ENCODE peak calls at places on chromosomes 16 and 17, in six cellular contexts. One of them, this sample, is unnamed.

GRCh38 chr17:51260960-51261958 is 913 bp downstream of the UTP18 start:
- DNase-seq in mucosa of descending colon: peak
- DNase-seq in left lung: peak
- DNase-seq in transverse colon: peak
- DNase-seq in foreskin fibroblast: no peak
- DNase-seq in A549: peak
- DNase-seq in this sample: peak

GRCh38 chr16:11681526-11681925 is 13.3 kb downstream of the SNN start:
- DNase-seq in mucosa of descending colon: no peak
- DNase-seq in left lung: peak
- DNase-seq in transverse colon: peak
- DNase-seq in foreskin fibroblast: no peak
- DNase-seq in A549: no peak
- DNase-seq in this sample: no peak

GRCh38 chr17:2405247-2405926 is 4.5 kb upstream of the MNT start:
- DNase-seq in mucosa of descending colon: no peak
- DNase-seq in left lung: no peak
- DNase-seq in transverse colon: no peak
- DNase-seq in foreskin fibroblast: peak
- DNase-seq in A549: no peak
- DNase-seq in this sample: no peak

GRCh38 chr16:57098188-57098841 is 5.9 kb downstream of the CPNE2 start:
- DNase-seq in mucosa of descending colon: no peak
- DNase-seq in left lung: no peak
- DNase-seq in transverse colon: no peak
- DNase-seq in foreskin fibroblast: no peak
- DNase-seq in A549: no peak
- DNase-seq in this sample: no peak

GRCh38 chr17:82689077-82689476 is 9.4 kb downstream of the RAB40B start:
- DNase-seq in mucosa of descending colon: no peak
- DNase-seq in left lung: no peak
- DNase-seq in transverse colon: no peak
- DNase-seq in foreskin fibroblast: no peak
- DNase-seq in A549: no peak
- DNase-seq in this sample: no peak

GRCh38 chr17:45854209-45854608 is 9.5 kb downstream of the SPPL2C start:
- DNase-seq in mucosa of descending colon: no peak
- DNase-seq in left lung: no peak
- DNase-seq in transverse colon: no peak
- DNase-seq in foreskin fibroblast: no peak
- DNase-seq in A549: no peak
- DNase-seq in this sample: no peak

GRCh38 chr16:88888778-88889387 is 22.4 kb upstream of the PABPN1L start:
- DNase-seq in mucosa of descending colon: peak
- DNase-seq in left lung: no peak
- DNase-seq in transverse colon: no peak
- DNase-seq in foreskin fibroblast: no peak
- DNase-seq in A549: no peak
- DNase-seq in this sample: no peak

GRCh38 chr16:67248401-67249177 is at the start of gene SLC9A5:
- DNase-seq in mucosa of descending colon: no peak
- DNase-seq in left lung: peak
- DNase-seq in transverse colon: no peak
- DNase-seq in foreskin fibroblast: no peak
- DNase-seq in A549: no peak
- DNase-seq in this sample: no peak

GRCh38 chr16:15775209-15775608 is 81.6 kb downstream of the MYH11 start:
- DNase-seq in mucosa of descending colon: no peak
- DNase-seq in left lung: no peak
- DNase-seq in transverse colon: no peak
- DNase-seq in foreskin fibroblast: no peak
- DNase-seq in A549: peak
- DNase-seq in this sample: no peak

GRCh38 chr17:59356543-59357218 is 25.2 kb downstream of the YPEL2 start:
- DNase-seq in mucosa of descending colon: no peak
- DNase-seq in left lung: no peak
- DNase-seq in transverse colon: no peak
- DNase-seq in foreskin fibroblast: no peak
- DNase-seq in A549: no peak
- DNase-seq in this sample: no peak

GRCh38 chr16:11085025-11085485 is 140.7 kb downstream of the CLEC16A start:
- DNase-seq in mucosa of descending colon: no peak
- DNase-seq in left lung: no peak
- DNase-seq in transverse colon: no peak
- DNase-seq in foreskin fibroblast: peak
- DNase-seq in A549: no peak
- DNase-seq in this sample: no peak

GRCh38 chr16:84607694-84608093 is 10.2 kb downstream of the COTL1 start:
- DNase-seq in mucosa of descending colon: no peak
- DNase-seq in left lung: no peak
- DNase-seq in transverse colon: peak
- DNase-seq in foreskin fibroblast: no peak
- DNase-seq in A549: no peak
- DNase-seq in this sample: no peak

GRCh38 chr17:17783121-17783824 is 53.5 kb downstream of the SREBF1 start:
- DNase-seq in mucosa of descending colon: peak
- DNase-seq in left lung: peak
- DNase-seq in transverse colon: peak
- DNase-seq in foreskin fibroblast: no peak
- DNase-seq in A549: no peak
- DNase-seq in this sample: no peak
- TF ChIP-seq CTCF in mucosa of descending colon: no peak
- TF ChIP-seq CTCF in left lung: no peak
- TF ChIP-seq CTCF in transverse colon: no peak
- TF ChIP-seq CTCF in foreskin fibroblast: peak
- TF ChIP-seq CTCF in A549: no peak
- TF ChIP-seq CTCF in this sample: peak

GRCh38 chr17:43171761-43172487 is 910 bp downstream of the NBR1 start:
- DNase-seq in mucosa of descending colon: peak
- DNase-seq in left lung: no peak
- DNase-seq in transverse colon: peak
- DNase-seq in foreskin fibroblast: peak
- DNase-seq in A549: peak
- DNase-seq in this sample: peak
- TF ChIP-seq CTCF in mucosa of descending colon: no peak
- TF ChIP-seq CTCF in left lung: no peak
- TF ChIP-seq CTCF in transverse colon: peak
- TF ChIP-seq CTCF in foreskin fibroblast: peak
- TF ChIP-seq CTCF in A549: peak
- TF ChIP-seq CTCF in this sample: peak

GRCh38 chr16:5502944-5503343 is 405.3 kb upstream of the EEF2KMT start:
- DNase-seq in mucosa of descending colon: no peak
- DNase-seq in left lung: no peak
- DNase-seq in transverse colon: no peak
- DNase-seq in foreskin fibroblast: no peak
- DNase-seq in A549: no peak
- DNase-seq in this sample: no peak

GRCh38 chr16:5505093-5505887 is 407.7 kb upstream of the EEF2KMT start:
- DNase-seq in mucosa of descending colon: no peak
- DNase-seq in left lung: no peak
- DNase-seq in transverse colon: no peak
- DNase-seq in foreskin fibroblast: no peak
- DNase-seq in A549: no peak
- DNase-seq in this sample: no peak

GRCh38 chr16:5500526-5500925 is 402.9 kb upstream of the EEF2KMT start:
- DNase-seq in mucosa of descending colon: no peak
- DNase-seq in left lung: no peak
- DNase-seq in transverse colon: no peak
- DNase-seq in foreskin fibroblast: no peak
- DNase-seq in A549: no peak
- DNase-seq in this sample: no peak

GRCh38 chr16:5504028-5504758 is 406.6 kb upstream of the EEF2KMT start:
- DNase-seq in mucosa of descending colon: no peak
- DNase-seq in left lung: no peak
- DNase-seq in transverse colon: no peak
- DNase-seq in foreskin fibroblast: no peak
- DNase-seq in A549: no peak
- DNase-seq in this sample: no peak

DNA sequence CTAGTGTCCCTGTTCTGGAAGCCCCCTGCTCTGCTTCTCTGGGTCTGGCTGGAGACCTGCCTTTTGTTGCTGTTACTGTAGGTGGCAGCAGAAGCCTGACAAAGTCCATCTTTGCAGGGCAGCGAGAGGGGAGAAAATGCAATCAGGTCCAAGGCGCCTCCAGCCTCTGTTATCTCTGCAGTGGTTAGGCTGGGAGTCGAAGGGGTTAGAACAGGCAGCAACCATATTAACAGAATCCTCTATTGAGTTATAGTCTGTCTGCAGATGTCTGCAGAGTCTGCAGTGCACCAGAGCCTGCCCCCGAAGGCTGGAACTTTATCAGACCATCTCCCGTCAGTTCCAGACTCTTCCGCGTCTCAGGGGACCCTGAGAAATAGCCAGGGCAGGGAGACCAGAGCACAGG is 404.9 kb upstream of the EEF2KMT start:
- DNase-seq in mucosa of descending colon: peak
- DNase-seq in left lung: no peak
- DNase-seq in transverse colon: peak
- DNase-seq in foreskin fibroblast: no peak
- DNase-seq in A549: peak
- DNase-seq in this sample: no peak
- TF ChIP-seq CTCF in mucosa of descending colon: no peak
- TF ChIP-seq CTCF in left lung: no peak
- TF ChIP-seq CTCF in transverse colon: peak
- TF ChIP-seq CTCF in foreskin fibroblast: peak
- TF ChIP-seq CTCF in A549: peak
- TF ChIP-seq CTCF in this sample: no peak

DNA sequence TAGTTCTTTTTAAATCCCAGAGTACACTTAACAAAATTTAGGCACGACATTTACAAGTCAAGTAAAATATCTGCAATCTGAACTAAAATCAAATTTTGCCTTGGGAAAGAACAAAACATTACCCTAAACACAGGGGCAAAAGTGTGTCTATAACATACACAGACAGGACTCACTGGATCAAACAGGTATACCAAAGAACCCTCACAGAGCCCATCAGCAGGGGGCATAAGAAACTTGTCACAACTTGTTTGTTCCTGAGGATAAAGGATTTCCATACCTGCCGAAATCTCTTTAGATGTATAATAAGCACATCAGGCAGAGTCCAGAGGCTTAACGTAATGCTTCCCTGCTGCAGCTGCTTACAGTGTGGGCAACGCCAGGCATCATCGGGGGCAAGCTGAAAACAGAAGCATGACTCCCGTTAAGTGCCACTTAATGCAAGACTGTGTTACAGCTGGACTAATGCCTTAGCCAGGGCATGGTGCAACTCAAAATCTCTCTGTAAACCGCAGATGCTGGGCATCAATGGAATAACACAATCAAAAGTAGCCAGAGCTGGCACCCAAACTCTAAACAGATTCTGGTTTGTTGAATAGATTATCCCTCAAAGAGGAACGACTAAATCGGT is 67.0 kb downstream of the USP31 start:
- DNase-seq in mucosa of descending colon: no peak
- DNase-seq in left lung: no peak
- DNase-seq in transverse colon: no peak
- DNase-seq in foreskin fibroblast: no peak
- DNase-seq in A549: no peak
- DNase-seq in this sample: no peak
- TF ChIP-seq CTCF in mucosa of descending colon: no peak
- TF ChIP-seq CTCF in left lung: no peak
- TF ChIP-seq CTCF in transverse colon: no peak
- TF ChIP-seq CTCF in foreskin fibroblast: no peak
- TF ChIP-seq CTCF in A549: peak
- TF ChIP-seq CTCF in this sample: no peak

DNA sequence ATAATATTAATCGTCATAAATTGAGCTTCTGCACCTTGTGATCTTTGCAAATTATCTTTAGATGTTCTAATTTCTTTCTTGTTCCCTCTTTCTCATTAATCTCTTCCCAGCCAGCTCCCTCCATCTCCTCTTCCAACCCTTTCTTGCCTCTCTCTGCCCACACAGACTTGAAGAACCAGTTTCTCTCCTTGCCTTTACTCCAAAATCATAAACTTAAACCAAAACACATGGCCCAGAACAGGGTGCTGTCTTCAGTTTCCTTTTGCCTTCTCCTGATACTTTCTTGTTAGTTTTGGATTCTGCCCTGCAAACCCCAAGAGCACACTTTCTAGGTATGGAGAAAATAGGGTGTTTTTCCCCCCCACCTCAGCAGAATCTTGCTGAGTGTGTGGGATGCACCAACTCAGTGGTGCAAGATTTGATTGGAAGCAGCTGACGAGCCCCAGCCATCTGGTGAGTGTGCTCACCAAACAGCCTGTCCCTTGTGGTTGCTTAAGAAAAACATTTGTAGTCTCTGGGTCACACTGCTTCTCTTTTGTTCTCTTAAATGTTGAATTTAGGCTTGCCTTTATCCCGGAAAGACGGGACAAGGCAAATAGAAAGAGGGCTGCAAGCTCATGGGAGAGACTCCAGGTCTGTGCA is 175.8 kb upstream of the MAF start:
- DNase-seq in mucosa of descending colon: peak
- DNase-seq in left lung: no peak
- DNase-seq in transverse colon: peak
- DNase-seq in foreskin fibroblast: peak
- DNase-seq in A549: no peak
- DNase-seq in this sample: no peak
- TF ChIP-seq CTCF in mucosa of descending colon: no peak
- TF ChIP-seq CTCF in left lung: no peak
- TF ChIP-seq CTCF in transverse colon: no peak
- TF ChIP-seq CTCF in foreskin fibroblast: no peak
- TF ChIP-seq CTCF in A549: no peak
- TF ChIP-seq CTCF in this sample: peak